ENCODE peak calls at places on chromosomes 5 and 9, in six cellular contexts. G, Q, M, B, N and A are unnamed samples.

GRCh38 chr5:17316973-17317459 is 99.6 kb downstream of the BASP1 start:
- DNase-seq in G (no peak), Q (peak; percentile 25), M (no peak), B (no peak), N (no peak), A (no peak)

GRCh38 chr5:44332360-44332971 is 56.8 kb downstream of the FGF10 start:
- DNase-seq in G (peak; percentile 66), Q (peak; percentile 69), M (peak; percentile 50), B (no peak), N (no peak), A (peak; percentile 8)

GRCh38 chr5:143495823-143496275 is 92.4 kb upstream of the NR3C1 start:
- DNase-seq in G (no peak), Q (peak; percentile 90), M (peak; percentile 73), B (no peak), N (no peak), A (no peak)

GRCh38 chr5:74634611-74635286 is 5.8 kb downstream of the ENC1 start:
- DNase-seq in G (no peak), Q (no peak), M (no peak), B (no peak), N (no peak), A (no peak)

GRCh38 chr9:102587231-102587630 is 407.9 kb upstream of the CYLC2 start:
- DNase-seq in G (no peak), Q (no peak), M (no peak), B (no peak), N (no peak), A (no peak)

GRCh38 chr5:115685480-115685879 is 59.6 kb upstream of the TMED7 start:
- DNase-seq in G (peak; percentile 40), Q (peak; percentile 2), M (no peak), B (no peak), N (no peak), A (no peak)

GRCh38 chr5:109928046-109928445 is 238.3 kb downstream of the MAN2A1 start:
- DNase-seq in G (no peak), Q (no peak), M (no peak), B (no peak), N (no peak), A (no peak)

GRCh38 chr9:81370650-81371049 is 318.7 kb downstream of the TLE1 start:
- DNase-seq in G (no peak), Q (no peak), M (no peak), B (no peak), N (no peak), A (peak; percentile 26)

GRCh38 chr9:133989554-133990365 is 2.4 kb downstream of the VAV2 start:
- DNase-seq in G (peak; percentile 3), Q (no peak), M (no peak), B (no peak), N (no peak), A (no peak)

GRCh38 chr5:14266171-14266570 is 123.0 kb downstream of the TRIO start:
- DNase-seq in G (no peak), Q (peak; percentile 32), M (peak; percentile 51), B (no peak), N (no peak), A (no peak)

GRCh38 chr9:121598167-121599000 is 53.0 kb upstream of the DAB2IP start:
- DNase-seq in G (peak; percentile 93), Q (peak; percentile 89), M (peak; percentile 78), B (no peak), N (no peak), A (no peak)

GRCh38 chr5:141637266-141637692 is 482 bp downstream of the RELL2 start:
- DNase-seq in G (peak; percentile 55), Q (peak; percentile 40), M (peak; percentile 37), B (peak; percentile 20), N (peak; percentile 20), A (peak; percentile 44)